ENCODE peak calls at places on chromosomes 16 and 17, in ten cellular contexts. E is right atrium auricular region; W is amygdala; N is A549; X is PC-9; O is NCI-H146; M is activated CD8-positive, alpha-beta memory T cell treated with anti-CD3 and anti-CD28 coated beads for 4 hours; Y is fibroblast of lung; Q is epithelial cell of proximal tubule; T is bronchial epithelial cell. L is an unnamed sample.

GRCh38 chr17:30267625-30268024 is 24.1 kb downstream of the BLMH start:
- DNase-seq in M (no peak), O (no peak), X (no peak), W (no peak), N (no peak), E (no peak), T (no peak), Q (no peak), Y (peak), L (no peak)

GRCh38 chr16:10922328-10923145 is 19.7 kb downstream of the DEXI start:
- DNase-seq in W (no peak), Q (no peak), M (no peak), E (peak), N (no peak), T (no peak), X (no peak), O (no peak), Y (peak), L (no peak)

GRCh38 chr16:27311449-27311831 is 2.3 kb upstream of the IL4R start:
- DNase-seq in O (no peak), E (no peak), T (peak), Y (peak), Q (no peak), M (no peak), W (no peak), X (no peak), N (no peak), L (no peak)

GRCh38 chr17:9905902-9906301 is 831 bp upstream of the RCVRN start:
- DNase-seq in Q (no peak), W (no peak), O (no peak), M (no peak), T (no peak), X (peak), E (no peak), N (peak), Y (no peak), L (no peak)

GRCh38 chr17:42687707-42688275 is 5.5 kb downstream of the CNTNAP1 start:
- DNase-seq in W (no peak), E (no peak), M (no peak), N (no peak), T (no peak), Q (no peak), O (no peak), X (no peak), Y (no peak), L (no peak)

GRCh38 chr17:1645207-1646171 is at the start of gene SCARF1:
- DNase-seq in W (no peak), Y (no peak), E (peak), X (no peak), Q (no peak), N (no peak), O (no peak), M (no peak), T (no peak), L (no peak)

GRCh38 chr16:30992931-30993816 is 8.2 kb downstream of the HSD3B7 start:
- DNase-seq in O (no peak), Q (no peak), W (no peak), Y (no peak), T (no peak), X (no peak), N (no peak), E (no peak), M (no peak), L (no peak)

GRCh38 chr16:22427556-22427955 is 53.1 kb upstream of the CDR2 start:
- DNase-seq in E (no peak), M (no peak), W (no peak), Q (no peak), N (no peak), O (no peak), T (no peak), Y (no peak), X (no peak), L (no peak)

GRCh38 chr16:67770371-67770991 is 35.9 kb downstream of the RANBP10 start:
- DNase-seq in M (no peak), W (no peak), O (no peak), E (no peak), Q (no peak), Y (peak), T (no peak), X (no peak), N (no peak), L (no peak)

GRCh38 chr16:83619381-83620150 is 188.2 kb upstream of the HSBP1 start:
- DNase-seq in T (no peak), W (no peak), Q (no peak), N (no peak), E (no peak), Y (no peak), M (no peak), O (no peak), X (no peak), L (no peak)

GRCh38 chr17:74522381-74523090 is 8.7 kb downstream of the CD300LB start:
- DNase-seq in W (no peak), T (no peak), M (no peak), Q (no peak), Y (no peak), O (no peak), N (no peak), X (no peak), E (peak), L (no peak)

GRCh38 chr16:25585526-25585925 is 106.2 kb upstream of the HS3ST4 start:
- DNase-seq in W (no peak), N (no peak), Y (no peak), E (no peak), M (no peak), O (no peak), T (no peak), X (no peak), Q (no peak), L (no peak)

GRCh38 chr17:35726609-35727460 is 4.6 kb upstream of the RASL10B start:
- DNase-seq in Q (peak), O (peak), Y (peak), X (peak), W (no peak), M (no peak), E (no peak), N (no peak), T (peak), L (peak)